ENCODE peak calls at places on chromosomes 6 and 20, in seven cellular contexts. One of them, this sample, is unnamed.

GRCh38 chr6:43299338-43300293 is 1.6 kb downstream of the SLC22A7 start:
- DNase-seq in HCT116: no peak
- DNase-seq in HepG2: no peak
- DNase-seq in GM12878: no peak
- DNase-seq in K562: no peak
- DNase-seq in H1: no peak
- DNase-seq in SK-N-SH: peak; percentile 79
- DNase-seq in this sample: no peak

GRCh38 chr20:63312690-63313348 is 19.8 kb downstream of the COL20A1 start:
- DNase-seq in K562: no peak
- DNase-seq in H1: no peak
- DNase-seq in GM12878: no peak
- DNase-seq in HCT116: no peak
- DNase-seq in HepG2: no peak
- DNase-seq in SK-N-SH: no peak
- DNase-seq in this sample: no peak

GRCh38 chr6:2733324-2733723 is 17.4 kb downstream of the MYLK4 start:
- DNase-seq in K562: peak; percentile 66
- DNase-seq in HCT116: no peak
- DNase-seq in SK-N-SH: no peak
- DNase-seq in H1: no peak
- DNase-seq in HepG2: no peak
- DNase-seq in GM12878: peak; percentile 84
- DNase-seq in this sample: no peak

GRCh38 chr20:41249781-41250281 is 67.7 kb downstream of the ZHX3 start:
- DNase-seq in HCT116: no peak
- DNase-seq in GM12878: no peak
- DNase-seq in K562: peak; percentile 45
- DNase-seq in H1: peak; percentile 78
- DNase-seq in SK-N-SH: peak; percentile 18
- DNase-seq in HepG2: peak; percentile 55
- DNase-seq in this sample: no peak

GRCh38 chr6:167496707-167497106 is 171.8 kb downstream of the TTLL2 start:
- DNase-seq in K562: no peak
- DNase-seq in HCT116: no peak
- DNase-seq in HepG2: no peak
- DNase-seq in H1: no peak
- DNase-seq in SK-N-SH: no peak
- DNase-seq in GM12878: no peak
- DNase-seq in this sample: no peak

GRCh38 chr6:79261666-79262065 is 27.2 kb upstream of the HMGN3 start:
- DNase-seq in HepG2: no peak
- DNase-seq in SK-N-SH: no peak
- DNase-seq in K562: no peak
- DNase-seq in H1: no peak
- DNase-seq in HCT116: no peak
- DNase-seq in GM12878: no peak
- DNase-seq in this sample: no peak

GRCh38 chr6:26183237-26183580 is 96.0 kb downstream of the HFE start:
- DNase-seq in K562: no peak
- DNase-seq in HCT116: no peak
- DNase-seq in GM12878: no peak
- DNase-seq in SK-N-SH: no peak
- DNase-seq in H1: no peak
- DNase-seq in HepG2: no peak
- DNase-seq in this sample: no peak

GRCh38 chr6:93964296-93964695 is 544.9 kb upstream of the EPHA7 start:
- DNase-seq in GM12878: no peak
- DNase-seq in SK-N-SH: no peak
- DNase-seq in HCT116: no peak
- DNase-seq in HepG2: no peak
- DNase-seq in H1: no peak
- DNase-seq in K562: no peak
- DNase-seq in this sample: no peak

GRCh38 chr6:135906542-135906941 is 55.0 kb downstream of the PDE7B start:
- DNase-seq in SK-N-SH: no peak
- DNase-seq in GM12878: no peak
- DNase-seq in HepG2: no peak
- DNase-seq in K562: no peak
- DNase-seq in H1: no peak
- DNase-seq in HCT116: no peak
- DNase-seq in this sample: no peak

GRCh38 chr6:133973109-133973971 is 20.3 kb downstream of the TBPL1 start:
- DNase-seq in GM12878: peak; percentile 28
- DNase-seq in HepG2: peak; percentile 58
- DNase-seq in SK-N-SH: peak; percentile 47
- DNase-seq in HCT116: peak; percentile 44
- DNase-seq in K562: peak; percentile 38
- DNase-seq in H1: no peak
- DNase-seq in this sample: peak; percentile 52

GRCh38 chr6:140043357-140043756 is 668.9 kb upstream of the CITED2 start:
- DNase-seq in H1: no peak
- DNase-seq in GM12878: no peak
- DNase-seq in SK-N-SH: no peak
- DNase-seq in HCT116: peak; percentile 91
- DNase-seq in HepG2: no peak
- DNase-seq in K562: no peak
- DNase-seq in this sample: no peak

GRCh38 chr20:23656372-23656771 is 18.6 kb upstream of the CST3 start:
- DNase-seq in HepG2: no peak
- DNase-seq in GM12878: no peak
- DNase-seq in HCT116: no peak
- DNase-seq in H1: peak; percentile 47
- DNase-seq in SK-N-SH: no peak
- DNase-seq in K562: no peak
- DNase-seq in this sample: no peak

GRCh38 chr6:140441256-140441655 is 1066.8 kb upstream of the CITED2 start:
- DNase-seq in H1: peak; percentile 52
- DNase-seq in HepG2: peak; percentile 46
- DNase-seq in GM12878: no peak
- DNase-seq in HCT116: no peak
- DNase-seq in K562: peak; percentile 9
- DNase-seq in SK-N-SH: peak; percentile 11
- DNase-seq in this sample: no peak

GRCh38 chr20:44185574-44185973 is 1.4 kb downstream of the JPH2 start:
- DNase-seq in HCT116: no peak
- DNase-seq in H1: no peak
- DNase-seq in K562: no peak
- DNase-seq in GM12878: no peak
- DNase-seq in HepG2: no peak
- DNase-seq in SK-N-SH: no peak
- DNase-seq in this sample: no peak

GRCh38 chr6:148464319-148465010 is 121.8 kb downstream of the SASH1 start:
- DNase-seq in K562: peak; percentile 71
- DNase-seq in H1: peak; percentile 85
- DNase-seq in SK-N-SH: peak; percentile 55
- DNase-seq in GM12878: peak; percentile 12
- DNase-seq in HepG2: peak; percentile 63
- DNase-seq in HCT116: peak; percentile 48
- DNase-seq in this sample: peak; percentile 5
- TF ChIP-seq JUND in K562: no peak
- TF ChIP-seq JUND in H1: no peak
- TF ChIP-seq JUND in SK-N-SH: no peak
- TF ChIP-seq JUND in GM12878: no peak
- TF ChIP-seq JUND in HepG2: no peak
- TF ChIP-seq JUND in HCT116: no peak
- TF ChIP-seq JUND in this sample: no peak

GRCh38 chr6:44675449-44675848 is 287.9 kb downstream of the CDC5L start:
- DNase-seq in GM12878: no peak
- DNase-seq in HepG2: no peak
- DNase-seq in HCT116: no peak
- DNase-seq in K562: no peak
- DNase-seq in H1: no peak
- DNase-seq in SK-N-SH: no peak
- DNase-seq in this sample: no peak
- TF ChIP-seq JUND in GM12878: no peak
- TF ChIP-seq JUND in HepG2: no peak
- TF ChIP-seq JUND in HCT116: no peak
- TF ChIP-seq JUND in K562: no peak
- TF ChIP-seq JUND in H1: no peak
- TF ChIP-seq JUND in SK-N-SH: no peak
- TF ChIP-seq JUND in this sample: no peak

GRCh38 chr6:73968358-73968757 is 272.4 kb downstream of the CD109 start:
- DNase-seq in HCT116: no peak
- DNase-seq in SK-N-SH: no peak
- DNase-seq in K562: no peak
- DNase-seq in HepG2: no peak
- DNase-seq in GM12878: no peak
- DNase-seq in H1: no peak
- DNase-seq in this sample: no peak

GRCh38 chr6:73964455-73964854 is 268.5 kb downstream of the CD109 start:
- DNase-seq in K562: no peak
- DNase-seq in H1: no peak
- DNase-seq in HepG2: no peak
- DNase-seq in GM12878: no peak
- DNase-seq in HCT116: no peak
- DNase-seq in SK-N-SH: no peak
- DNase-seq in this sample: no peak

GRCh38 chr6:73965408-73966145 is 269.6 kb downstream of the CD109 start:
- DNase-seq in SK-N-SH: no peak
- DNase-seq in GM12878: no peak
- DNase-seq in H1: no peak
- DNase-seq in HCT116: no peak
- DNase-seq in K562: no peak
- DNase-seq in HepG2: no peak
- DNase-seq in this sample: no peak

DNA sequence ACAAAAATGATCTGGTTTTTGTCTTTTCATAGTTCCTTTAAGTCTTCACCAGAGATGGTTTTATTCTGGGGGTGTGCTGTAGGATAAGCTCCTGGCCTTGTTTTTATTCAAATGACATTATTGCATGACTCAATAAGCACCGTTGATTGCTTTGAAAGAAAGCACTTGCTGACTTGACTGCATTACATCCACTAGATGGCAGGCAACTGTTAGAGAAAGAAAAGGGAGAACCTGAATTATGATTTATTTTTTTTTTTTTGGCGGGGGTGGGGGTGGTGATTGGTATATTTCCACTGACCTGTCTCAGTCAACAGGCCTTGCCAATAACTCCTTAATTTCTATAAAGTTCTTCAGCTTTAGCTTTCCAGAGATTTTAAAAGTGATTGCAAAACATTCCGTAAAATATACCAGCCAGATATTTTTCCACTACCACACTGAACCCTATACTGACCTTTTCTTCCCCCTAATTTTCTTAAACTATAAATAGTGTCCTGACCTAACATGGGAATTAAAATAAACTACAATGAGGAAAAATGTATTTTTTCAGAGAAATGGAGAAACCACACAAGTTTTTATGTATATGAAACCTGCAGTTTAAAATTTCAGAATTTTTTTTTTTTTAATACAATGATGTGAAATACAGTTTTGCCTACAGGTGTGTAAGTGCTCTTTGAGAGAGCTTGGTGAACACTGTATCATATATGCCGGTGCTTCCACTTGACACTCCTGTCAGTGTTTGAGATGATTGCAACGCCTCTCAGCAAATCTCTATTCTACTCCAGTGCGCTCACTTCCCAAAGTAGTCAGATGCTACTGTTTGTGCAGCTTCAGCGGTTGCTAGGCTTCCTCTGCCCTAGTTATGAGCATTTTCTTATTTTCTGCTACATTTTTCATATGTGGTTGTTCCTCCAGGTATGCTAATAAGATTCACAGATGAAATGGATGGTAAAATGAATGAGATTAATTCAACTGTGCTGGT is 274.3 kb downstream of the CD109 start:
- DNase-seq in HCT116: peak; percentile 74
- DNase-seq in HepG2: peak; percentile 52
- DNase-seq in GM12878: no peak
- DNase-seq in SK-N-SH: peak; percentile 11
- DNase-seq in H1: no peak
- DNase-seq in K562: peak; percentile 12
- DNase-seq in this sample: peak; percentile 60
- TF ChIP-seq JUND in HCT116: no peak
- TF ChIP-seq JUND in HepG2: no peak
- TF ChIP-seq JUND in GM12878: no peak
- TF ChIP-seq JUND in SK-N-SH: no peak
- TF ChIP-seq JUND in H1: peak; percentile 73
- TF ChIP-seq JUND in K562: no peak
- TF ChIP-seq JUND in this sample: no peak

GRCh38 chr6:142088858-142089216 is 43.9 kb upstream of the GJE1 start:
- DNase-seq in HCT116: no peak
- DNase-seq in GM12878: no peak
- DNase-seq in H1: peak; percentile 58
- DNase-seq in K562: no peak
- DNase-seq in SK-N-SH: peak; percentile 2
- DNase-seq in HepG2: no peak
- DNase-seq in this sample: peak; percentile 81
- TF ChIP-seq JUND in HCT116: no peak
- TF ChIP-seq JUND in GM12878: no peak
- TF ChIP-seq JUND in H1: no peak
- TF ChIP-seq JUND in K562: no peak
- TF ChIP-seq JUND in SK-N-SH: no peak
- TF ChIP-seq JUND in HepG2: no peak
- TF ChIP-seq JUND in this sample: no peak

DNA sequence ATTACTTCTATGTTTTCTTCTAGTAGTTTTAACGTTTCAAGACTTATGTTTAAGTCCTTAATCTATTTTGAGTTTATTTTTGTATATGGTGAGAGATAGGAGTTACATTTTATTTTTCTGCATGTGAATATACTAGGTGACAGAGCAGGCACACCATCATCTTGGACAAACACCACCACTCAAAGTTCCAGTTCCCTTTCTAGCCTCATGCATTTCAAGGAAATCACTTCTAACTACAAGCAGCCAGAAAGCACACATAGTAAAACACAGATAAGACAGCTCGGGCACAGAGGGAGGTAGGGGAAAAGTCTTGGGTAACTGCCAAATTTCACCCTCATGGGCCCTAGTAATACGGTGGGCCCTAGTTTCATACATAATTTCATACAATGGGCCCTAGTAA is 609.4 kb upstream of the HS3ST5 start:
- DNase-seq in K562: no peak
- DNase-seq in HepG2: no peak
- DNase-seq in SK-N-SH: no peak
- DNase-seq in H1: no peak
- DNase-seq in GM12878: no peak
- DNase-seq in HCT116: no peak
- DNase-seq in this sample: no peak
- TF ChIP-seq JUND in K562: no peak
- TF ChIP-seq JUND in HepG2: no peak
- TF ChIP-seq JUND in SK-N-SH: no peak
- TF ChIP-seq JUND in H1: no peak
- TF ChIP-seq JUND in GM12878: no peak
- TF ChIP-seq JUND in HCT116: no peak
- TF ChIP-seq JUND in this sample: no peak

DNA sequence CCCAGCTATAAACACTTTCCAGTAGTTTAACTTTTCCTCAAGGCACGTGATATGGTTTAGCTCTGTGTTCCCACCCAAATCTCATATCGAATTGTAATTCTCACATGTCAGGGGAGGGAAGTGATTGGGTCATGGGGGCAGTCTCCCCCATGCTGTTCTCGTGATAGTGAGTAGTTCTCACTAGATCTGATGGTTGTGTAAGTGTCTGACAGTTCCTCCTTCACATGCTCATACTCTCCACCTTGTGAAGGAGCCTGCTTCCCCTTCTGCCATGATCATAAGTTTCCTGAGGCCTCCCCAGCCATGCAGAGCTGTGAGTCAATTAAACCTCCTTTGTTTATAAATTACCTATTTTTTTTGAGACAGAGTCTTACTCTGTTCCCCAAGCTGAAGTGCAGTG is 127.9 kb downstream of the DTNBP1 start:
- DNase-seq in HCT116: no peak
- DNase-seq in SK-N-SH: no peak
- DNase-seq in GM12878: no peak
- DNase-seq in HepG2: no peak
- DNase-seq in K562: no peak
- DNase-seq in H1: no peak
- DNase-seq in this sample: no peak
- TF ChIP-seq JUND in HCT116: no peak
- TF ChIP-seq JUND in SK-N-SH: no peak
- TF ChIP-seq JUND in GM12878: no peak
- TF ChIP-seq JUND in HepG2: no peak
- TF ChIP-seq JUND in K562: no peak
- TF ChIP-seq JUND in H1: no peak
- TF ChIP-seq JUND in this sample: no peak